ENCODE peak calls at places on chromosomes 16 and 17, in eight cellular contexts. T, W, Z, D, M, I, V and C are unnamed samples.

GRCh38 chr17:47099987-47100711 is 88.9 kb downstream of the CDC27 start:
- DNase-seq in T (peak), W (peak), Z (peak), D (peak), M (peak), I (peak), V (peak), C (peak)

GRCh38 chr17:17868637-17869522 is 32.1 kb upstream of the SREBF1 start:
- DNase-seq in T (no peak), W (no peak), Z (no peak), D (no peak), M (no peak), I (no peak), V (no peak), C (no peak)

GRCh38 chr17:9677411-9677810 is 32.1 kb downstream of the USP43 start:
- DNase-seq in T (no peak), W (no peak), Z (no peak), D (no peak), M (no peak), I (no peak), V (no peak), C (no peak)

GRCh38 chr17:80872999-80873951 is 118.4 kb upstream of the CHMP6 start:
- DNase-seq in T (no peak), W (no peak), Z (peak), D (peak), M (peak), I (peak), V (peak), C (no peak)

GRCh38 chr16:31388535-31388934 is 4.6 kb upstream of the ITGAD start:
- DNase-seq in T (no peak), W (no peak), Z (no peak), D (no peak), M (no peak), I (no peak), V (no peak), C (no peak)

GRCh38 chr17:36761203-36761945 is 160.0 kb downstream of the MRM1 start:
- DNase-seq in T (no peak), W (no peak), Z (no peak), D (no peak), M (no peak), I (no peak), V (no peak), C (no peak)

GRCh38 chr17:11986939-11987329 is 10.3 kb downstream of the ZNF18 start:
- DNase-seq in T (no peak), W (no peak), Z (peak), D (no peak), M (no peak), I (no peak), V (no peak), C (no peak)

GRCh38 chr16:66309409-66309808 is 57.1 kb upstream of the CDH5 start:
- DNase-seq in T (no peak), W (no peak), Z (no peak), D (no peak), M (no peak), I (no peak), V (no peak), C (no peak)

GRCh38 chr16:88705076-88705684 is 1.0 kb downstream of the RNF166 start:
- DNase-seq in T (no peak), W (no peak), Z (peak), D (no peak), M (peak), I (no peak), V (no peak), C (no peak)

GRCh38 chr16:15642557-15643452 is at the start of gene MARF1:
- DNase-seq in T (peak), W (peak), Z (peak), D (peak), M (peak), I (peak), V (peak), C (peak)

GRCh38 chr17:49739662-49740271 is 24.2 kb downstream of the FAM117A start:
- DNase-seq in T (peak), W (peak), Z (peak), D (peak), M (peak), I (peak), V (no peak), C (peak)

GRCh38 chr17:31491794-31492171 is 100.3 kb downstream of the RAB11FIP4 start:
- DNase-seq in T (no peak), W (no peak), Z (no peak), D (no peak), M (no peak), I (no peak), V (no peak), C (peak)

GRCh38 chr16:13325396-13325795 is 424.0 kb downstream of the SHISA9 start:
- DNase-seq in T (no peak), W (no peak), Z (no peak), D (no peak), M (no peak), I (no peak), V (no peak), C (no peak)

GRCh38 chr16:22721497-22722100 is 92.4 kb upstream of the HS3ST2 start:
- DNase-seq in T (no peak), W (no peak), Z (no peak), D (no peak), M (no peak), I (no peak), V (no peak), C (no peak)

GRCh38 chr17:77466596-77467223 is 325.9 kb downstream of the SEC14L1 start:
- DNase-seq in T (no peak), W (no peak), Z (no peak), D (no peak), M (no peak), I (no peak), V (no peak), C (no peak)

GRCh38 chr17:83083368-83084201 is 4.2 kb downstream of the METRNL start:
- DNase-seq in T (no peak), W (peak), Z (peak), D (no peak), M (no peak), I (no peak), V (peak), C (no peak)

GRCh38 chr16:3180445-3180878 is 7.5 kb upstream of the OR1F1 start:
- DNase-seq in T (no peak), W (no peak), Z (no peak), D (no peak), M (no peak), I (no peak), V (no peak), C (no peak)

GRCh38 chr16:3179651-3180050 is 8.4 kb upstream of the OR1F1 start:
- DNase-seq in T (no peak), W (no peak), Z (no peak), D (no peak), M (no peak), I (no peak), V (no peak), C (no peak)

GRCh38 chr16:3186946-3187690 is 886 bp upstream of the OR1F1 start:
- DNase-seq in T (no peak), W (no peak), Z (no peak), D (no peak), M (no peak), I (no peak), V (no peak), C (no peak)

GRCh38 chr16:3182608-3183444 is 5.2 kb upstream of the OR1F1 start:
- DNase-seq in T (peak), W (no peak), Z (peak), D (no peak), M (no peak), I (no peak), V (no peak), C (peak)

GRCh38 chr16:3183445-3184139 is 4.4 kb upstream of the OR1F1 start:
- DNase-seq in T (no peak), W (no peak), Z (no peak), D (peak), M (no peak), I (no peak), V (no peak), C (no peak)
- H3K4me3 ChIP-seq in T (peak), W (no peak), Z (no peak), D (no peak), M (peak), I (no peak), V (peak), C (no peak)

GRCh38 chr17:73359987-73360410 is 48.2 kb upstream of the CDC42EP4 start:
- DNase-seq in T (peak), W (no peak), Z (no peak), D (peak), M (no peak), I (peak), V (peak), C (peak)
- TF ChIP-seq POLR2A in T (no peak), W (no peak), Z (no peak), D (no peak), M (no peak), I (no peak), V (no peak), C (no peak)

DNA sequence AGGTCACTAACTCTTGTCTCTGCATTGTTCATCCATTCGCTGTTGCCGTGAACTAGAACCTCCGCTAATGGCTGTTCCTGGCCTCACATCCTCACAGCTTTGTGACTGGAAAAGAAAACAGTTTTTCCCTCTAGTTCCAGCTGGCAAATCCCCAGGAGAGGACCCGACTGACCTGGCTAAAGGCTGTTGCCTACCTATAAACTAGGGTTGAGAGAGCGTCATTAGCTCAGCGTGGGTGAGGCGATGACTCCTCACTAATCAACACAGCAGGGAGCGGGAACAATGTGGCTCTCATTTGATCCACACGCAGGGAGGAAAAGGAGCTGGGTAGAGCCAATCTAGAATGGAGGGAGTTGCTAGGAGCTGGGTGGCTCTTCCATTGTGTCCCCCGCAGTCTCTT is 282.1 kb upstream of the IRX5 start:
- DNase-seq in T (no peak), W (no peak), Z (no peak), D (no peak), M (no peak), I (no peak), V (no peak), C (no peak)
- TF ChIP-seq CTCF in T (no peak), W (no peak), Z (no peak), D (no peak), M (no peak), I (no peak), V (no peak), C (no peak)

DNA sequence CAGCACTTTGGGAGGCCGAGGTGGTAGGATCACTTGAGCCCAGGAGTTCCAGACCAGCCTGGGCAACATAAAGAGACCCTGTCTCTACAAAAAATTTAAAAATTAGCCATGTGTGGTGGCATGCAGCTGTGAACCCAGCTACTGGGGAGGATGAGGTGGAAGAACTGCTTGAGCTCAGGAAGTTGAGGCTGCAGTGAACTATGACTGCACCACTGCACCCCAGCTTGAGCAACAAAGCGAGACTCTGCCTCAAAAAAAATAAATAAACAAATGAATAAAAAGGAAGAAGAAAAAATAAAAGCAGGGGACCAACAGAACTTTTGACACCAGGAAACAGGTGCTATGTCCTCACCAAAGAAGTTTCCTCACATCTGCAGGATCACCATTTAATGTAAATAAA is 14.2 kb downstream of the TERF2 start:
- DNase-seq in T (no peak), W (no peak), Z (no peak), D (no peak), M (no peak), I (no peak), V (no peak), C (no peak)
- H3K4me3 ChIP-seq in T (no peak), W (no peak), Z (no peak), D (no peak), M (no peak), I (no peak), V (no peak), C (no peak)

GRCh38 chr16:84643677-84644076 is 4.6 kb upstream of the KLHL36 start:
- DNase-seq in T (no peak), W (no peak), Z (no peak), D (no peak), M (no peak), I (no peak), V (no peak), C (no peak)

GRCh38 chr16:84649511-84649861 is 1.2 kb downstream of the KLHL36 start:
- DNase-seq in T (no peak), W (no peak), Z (no peak), D (no peak), M (no peak), I (no peak), V (no peak), C (no peak)

GRCh38 chr16:84650062-84650991 is 2.0 kb downstream of the KLHL36 start:
- DNase-seq in T (no peak), W (no peak), Z (no peak), D (no peak), M (peak), I (no peak), V (no peak), C (no peak)

GRCh38 chr16:84648595-84649510 is 542 bp downstream of the KLHL36 start:
- DNase-seq in T (peak), W (peak), Z (peak), D (peak), M (peak), I (no peak), V (no peak), C (peak)

GRCh38 chr16:84647830-84648594 is at the start of gene KLHL36:
- DNase-seq in T (peak), W (peak), Z (peak), D (peak), M (peak), I (no peak), V (no peak), C (peak)
- TF ChIP-seq POLR2A in T (no peak), W (no peak), Z (peak), D (no peak), M (peak), I (peak), V (no peak), C (no peak)

DNA sequence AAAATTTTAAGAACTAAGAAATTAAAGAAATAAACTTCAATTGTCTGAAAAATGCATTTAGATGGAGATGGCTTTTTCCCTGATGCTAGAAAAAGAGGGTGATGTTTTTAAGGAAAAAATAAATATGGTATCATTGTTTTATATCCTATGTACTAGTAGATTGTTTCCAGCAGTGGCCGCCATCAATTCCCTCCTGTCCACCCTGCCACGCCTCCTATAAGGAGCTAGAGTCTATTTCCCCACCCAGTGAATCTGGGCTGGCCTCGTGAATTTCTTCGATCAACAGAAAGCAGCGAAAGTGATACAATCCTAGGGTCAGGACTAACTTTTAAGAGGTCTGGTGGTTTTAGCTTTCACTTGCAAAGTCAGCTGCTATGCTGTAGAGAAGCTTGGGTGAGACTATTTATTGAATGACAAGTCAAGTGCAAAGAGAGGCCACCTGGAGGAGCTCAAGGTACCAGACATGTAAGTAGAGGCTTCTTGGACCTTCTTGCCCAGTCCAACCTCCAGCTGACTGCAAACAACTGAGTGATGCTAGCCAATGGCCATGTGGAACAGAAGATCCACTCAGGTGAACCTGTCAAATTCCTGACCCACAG is 80.9 kb upstream of the MTMR4 start:
- DNase-seq in T (no peak), W (no peak), Z (peak), D (no peak), M (no peak), I (no peak), V (no peak), C (no peak)
- TF ChIP-seq CTCF in T (no peak), W (no peak), Z (no peak), D (no peak), M (no peak), I (no peak), V (no peak), C (no peak)

DNA sequence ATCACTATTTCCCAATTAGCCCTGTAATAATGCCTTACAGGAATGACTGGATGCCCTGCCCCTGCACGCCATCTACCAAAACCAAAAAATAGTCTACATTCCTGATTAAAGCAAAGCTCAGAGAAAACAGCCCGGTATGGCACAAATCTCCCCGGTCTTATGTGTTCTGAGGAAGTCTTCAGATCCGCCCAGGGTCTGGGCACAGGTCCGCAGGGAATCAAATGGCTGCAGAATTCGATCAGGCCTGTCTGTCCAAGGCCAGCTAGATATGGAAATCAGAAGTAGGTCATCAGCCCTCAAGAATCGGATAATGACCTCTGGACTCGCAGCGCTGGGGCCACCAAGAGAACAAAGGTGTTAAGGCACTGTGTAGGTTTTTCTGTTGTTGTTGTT is 171.0 kb downstream of the ZFHX3 start:
- DNase-seq in T (no peak), W (no peak), Z (no peak), D (no peak), M (no peak), I (no peak), V (no peak), C (no peak)
- H3K4me3 ChIP-seq in T (no peak), W (no peak), Z (no peak), D (no peak), M (peak), I (no peak), V (no peak), C (no peak)

GRCh38 chr17:69695646-69696045 is 281.1 kb downstream of the MAP2K6 start:
- DNase-seq in T (no peak), W (no peak), Z (no peak), D (no peak), M (peak), I (no peak), V (no peak), C (no peak)
- TF ChIP-seq POLR2A in T (no peak), W (no peak), Z (no peak), D (no peak), M (no peak), I (no peak), V (no peak), C (no peak)

DNA sequence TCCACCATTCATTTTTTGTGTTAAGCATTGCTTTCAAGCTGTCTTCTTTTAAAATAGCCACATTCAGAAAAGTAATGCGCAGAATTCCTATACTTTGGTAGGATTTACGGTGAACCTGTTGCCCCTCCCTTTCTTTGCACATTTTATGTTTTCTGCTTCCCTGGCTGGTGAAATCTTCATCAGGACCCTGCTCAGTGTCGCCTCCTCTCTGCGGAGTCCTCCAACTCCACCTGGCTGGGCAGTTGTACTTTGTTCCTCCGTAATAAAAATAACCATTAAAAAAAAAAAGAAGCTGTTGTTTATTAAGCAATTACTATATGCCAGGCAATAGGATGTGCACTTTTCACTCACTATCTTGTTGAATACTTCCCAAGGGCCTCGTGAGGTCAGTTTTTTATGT is 2.9 kb downstream of the UMOD start:
- DNase-seq in T (no peak), W (no peak), Z (no peak), D (no peak), M (no peak), I (no peak), V (no peak), C (no peak)
- TF ChIP-seq CTCF in T (no peak), W (no peak), Z (peak), D (no peak), M (no peak), I (no peak), V (peak), C (no peak)